ENCODE peak calls at places on chromosomes 4 and X, in five cellular contexts. One of them, this sample, is unnamed.
A peak's percentile ranks its signal among the peaks of the same experiment; 100 is the strongest.

GRCh38 chrX:25523574-25523973 is 507.8 kb upstream of the ARX start:
- DNase-seq in body of pancreas: no peak
- DNase-seq in epithelial cell of esophagus: peak; percentile 24
- DNase-seq in right atrium auricular region: no peak
- DNase-seq in iPS DF 6.9: peak; percentile 7
- DNase-seq in this sample: no peak

GRCh38 chr4:96649536-96649935 is 809.6 kb downstream of the PDHA2 start:
- DNase-seq in body of pancreas: no peak
- DNase-seq in epithelial cell of esophagus: peak; percentile 36
- DNase-seq in right atrium auricular region: no peak
- DNase-seq in iPS DF 6.9: no peak
- DNase-seq in this sample: no peak

GRCh38 chr4:122788935-122789334 is 37.7 kb upstream of the FGF2 start:
- DNase-seq in body of pancreas: no peak
- DNase-seq in epithelial cell of esophagus: no peak
- DNase-seq in right atrium auricular region: no peak
- DNase-seq in iPS DF 6.9: no peak
- DNase-seq in this sample: no peak

GRCh38 chr4:152072001-152072485 is 311.2 kb upstream of the GATB start:
- DNase-seq in body of pancreas: no peak
- DNase-seq in epithelial cell of esophagus: no peak
- DNase-seq in right atrium auricular region: no peak
- DNase-seq in iPS DF 6.9: no peak
- DNase-seq in this sample: no peak

GRCh38 chrX:39998636-39999406 is 98.9 kb downstream of the BCOR start:
- DNase-seq in body of pancreas: no peak
- DNase-seq in epithelial cell of esophagus: peak; percentile 53
- DNase-seq in right atrium auricular region: no peak
- DNase-seq in iPS DF 6.9: no peak
- DNase-seq in this sample: no peak

GRCh38 chr4:81452452-81453011 is 19.2 kb downstream of the RASGEF1B start:
- DNase-seq in body of pancreas: no peak
- DNase-seq in epithelial cell of esophagus: peak; percentile 77
- DNase-seq in right atrium auricular region: no peak
- DNase-seq in iPS DF 6.9: no peak
- DNase-seq in this sample: no peak

GRCh38 chr4:153518637-153519384 is 52.7 kb downstream of the TMEM131L start:
- DNase-seq in body of pancreas: peak; percentile 59
- DNase-seq in epithelial cell of esophagus: no peak
- DNase-seq in right atrium auricular region: no peak
- DNase-seq in iPS DF 6.9: no peak
- DNase-seq in this sample: no peak

GRCh38 chr4:32117696-32118095 is 1397.5 kb downstream of the PCDH7 start:
- DNase-seq in body of pancreas: no peak
- DNase-seq in epithelial cell of esophagus: peak; percentile 14
- DNase-seq in right atrium auricular region: no peak
- DNase-seq in iPS DF 6.9: no peak
- DNase-seq in this sample: no peak

GRCh38 chr4:148444296-148445070 is 2.3 kb upstream of the NR3C2 start:
- DNase-seq in body of pancreas: peak; percentile 47
- DNase-seq in epithelial cell of esophagus: no peak
- DNase-seq in right atrium auricular region: no peak
- DNase-seq in iPS DF 6.9: no peak
- DNase-seq in this sample: peak; percentile 54

GRCh38 chr4:173528378-173529321 is 1.4 kb downstream of the HAND2 start:
- DNase-seq in body of pancreas: no peak
- DNase-seq in epithelial cell of esophagus: no peak
- DNase-seq in right atrium auricular region: no peak
- DNase-seq in iPS DF 6.9: no peak
- DNase-seq in this sample: peak; percentile 67

GRCh38 chrX:119690921-119691716 is 1.8 kb downstream of the SEPTIN6 start:
- DNase-seq in body of pancreas: no peak
- DNase-seq in epithelial cell of esophagus: peak; percentile 46
- DNase-seq in right atrium auricular region: no peak
- DNase-seq in iPS DF 6.9: no peak
- DNase-seq in this sample: no peak

GRCh38 chrX:103629295-103630170 is 758 bp downstream of the TCEAL1 start:
- DNase-seq in body of pancreas: peak; percentile 64
- DNase-seq in epithelial cell of esophagus: peak; percentile 48
- DNase-seq in right atrium auricular region: no peak
- DNase-seq in iPS DF 6.9: no peak
- DNase-seq in this sample: peak; percentile 84

DNA sequence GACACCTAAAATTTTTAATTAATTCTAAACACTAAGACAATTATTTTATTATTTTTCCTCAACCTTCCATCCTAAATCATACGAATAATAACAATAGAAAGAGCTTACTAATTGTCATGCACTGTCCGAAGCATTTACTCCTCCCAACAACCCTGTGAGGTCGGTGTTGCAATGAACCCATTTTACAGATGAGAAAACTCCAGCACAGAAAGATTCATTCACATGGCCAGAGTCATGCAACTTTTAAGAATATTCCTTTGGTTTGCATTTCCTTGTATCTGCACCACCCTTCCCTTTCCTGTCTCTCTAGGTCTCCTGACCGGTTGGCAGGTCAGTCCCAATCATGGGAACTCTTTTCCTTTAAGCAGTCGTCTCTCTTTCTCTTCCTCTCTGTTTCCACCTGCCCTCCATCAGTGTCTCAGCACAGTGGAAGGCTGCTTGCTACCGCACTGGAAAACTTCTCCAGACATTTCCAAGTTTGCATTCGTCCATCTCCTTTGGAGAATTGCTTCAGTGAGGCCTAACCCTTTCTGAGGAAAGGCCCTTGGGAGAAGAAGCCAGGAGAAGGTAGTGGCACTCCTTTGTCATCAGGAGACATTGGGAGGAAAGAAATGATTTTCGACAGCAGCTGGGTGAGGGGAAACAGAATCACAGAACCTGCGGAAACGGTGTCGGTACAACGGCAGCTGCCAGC is 1.9 kb upstream of the TMSB4X start:
- DNase-seq in body of pancreas: no peak
- DNase-seq in epithelial cell of esophagus: no peak
- DNase-seq in right atrium auricular region: no peak
- DNase-seq in iPS DF 6.9: no peak
- DNase-seq in this sample: no peak
- H3K4me3 ChIP-seq in body of pancreas: no peak overlapping the region
- H3K4me3 ChIP-seq in epithelial cell of esophagus: no peak overlapping the region
- H3K4me3 ChIP-seq in right atrium auricular region: no peak overlapping the region
- H3K4me3 ChIP-seq in iPS DF 6.9: no peak overlapping the region
- H3K4me3 ChIP-seq in this sample: no peak overlapping the region

DNA sequence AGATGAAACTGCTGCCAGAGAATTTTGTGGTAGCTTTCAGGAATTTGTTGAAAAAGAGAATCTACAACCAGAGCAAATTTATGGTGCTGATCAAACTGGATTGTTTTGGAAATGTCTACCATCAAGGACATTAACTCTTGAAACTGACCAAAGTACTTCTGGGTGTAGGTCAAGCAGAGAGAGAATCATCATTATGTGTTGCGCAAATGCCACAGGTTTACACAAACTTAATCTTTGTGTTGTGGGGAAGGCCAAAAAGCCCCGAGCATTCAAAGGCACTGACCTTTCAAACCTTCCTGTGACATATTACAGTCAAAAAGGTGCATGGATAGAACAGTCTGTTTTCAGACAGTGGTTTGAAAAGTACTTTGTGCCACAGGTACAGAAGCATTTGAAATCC is 2.1 kb downstream of the TIGD2 start:
- DNase-seq in body of pancreas: no peak
- DNase-seq in epithelial cell of esophagus: no peak
- DNase-seq in right atrium auricular region: no peak
- DNase-seq in iPS DF 6.9: no peak
- DNase-seq in this sample: no peak
- H3K4me3 ChIP-seq in body of pancreas: no peak overlapping the region
- H3K4me3 ChIP-seq in epithelial cell of esophagus: no peak overlapping the region
- H3K4me3 ChIP-seq in right atrium auricular region: no peak overlapping the region
- H3K4me3 ChIP-seq in iPS DF 6.9: no peak overlapping the region
- H3K4me3 ChIP-seq in this sample: no peak overlapping the region

GRCh38 chrX:100407784-100408642 is 2.1 kb downstream of the PCDH19 start:
- DNase-seq in body of pancreas: no peak
- DNase-seq in epithelial cell of esophagus: peak; percentile 2
- DNase-seq in right atrium auricular region: no peak
- DNase-seq in iPS DF 6.9: no peak
- DNase-seq in this sample: no peak
- H3K4me3 ChIP-seq in body of pancreas: no peak overlapping the region
- H3K4me3 ChIP-seq in epithelial cell of esophagus: no peak overlapping the region
- H3K4me3 ChIP-seq in right atrium auricular region: no peak overlapping the region
- H3K4me3 ChIP-seq in iPS DF 6.9: no peak overlapping the region
- H3K4me3 ChIP-seq in this sample: no peak overlapping the region

GRCh38 chr4:88857588-88857987 is 160.0 kb upstream of the NAP1L5 start:
- DNase-seq in body of pancreas: no peak
- DNase-seq in epithelial cell of esophagus: no peak
- DNase-seq in right atrium auricular region: no peak
- DNase-seq in iPS DF 6.9: no peak
- DNase-seq in this sample: no peak

GRCh38 chr4:88860594-88860993 is 163.0 kb upstream of the NAP1L5 start:
- DNase-seq in body of pancreas: no peak
- DNase-seq in epithelial cell of esophagus: no peak
- DNase-seq in right atrium auricular region: no peak
- DNase-seq in iPS DF 6.9: no peak
- DNase-seq in this sample: no peak

GRCh38 chr4:88859191-88859812 is 161.7 kb upstream of the NAP1L5 start:
- DNase-seq in body of pancreas: no peak
- DNase-seq in epithelial cell of esophagus: no peak
- DNase-seq in right atrium auricular region: no peak
- DNase-seq in iPS DF 6.9: no peak
- DNase-seq in this sample: no peak

GRCh38 chr4:88854481-88854880 is 156.9 kb upstream of the NAP1L5 start:
- DNase-seq in body of pancreas: no peak
- DNase-seq in epithelial cell of esophagus: no peak
- DNase-seq in right atrium auricular region: no peak
- DNase-seq in iPS DF 6.9: no peak
- DNase-seq in this sample: no peak

GRCh38 chr4:88858752-88859151 is 161.1 kb upstream of the NAP1L5 start:
- DNase-seq in body of pancreas: no peak
- DNase-seq in epithelial cell of esophagus: no peak
- DNase-seq in right atrium auricular region: no peak
- DNase-seq in iPS DF 6.9: no peak
- DNase-seq in this sample: no peak
- H3K4me3 ChIP-seq in body of pancreas: no peak overlapping the region
- H3K4me3 ChIP-seq in epithelial cell of esophagus: no peak overlapping the region
- H3K4me3 ChIP-seq in right atrium auricular region: no peak overlapping the region
- H3K4me3 ChIP-seq in iPS DF 6.9: no peak overlapping the region
- H3K4me3 ChIP-seq in this sample: no peak overlapping the region